ENCODE peak calls at places on chromosomes 4 and X, in ten cellular contexts. One of them, this sample, is unnamed.

GRCh38 chrX:47936224-47936939 is 67.4 kb downstream of the ZNF182 start:
- DNase-seq in fibroblast of mammary gland: no peak
- DNase-seq in adrenal gland: no peak
- DNase-seq in OCI-LY7: peak; percentile 85
- DNase-seq in endothelial cell: no peak
- DNase-seq in astrocyte of the cerebellum: no peak
- DNase-seq in GM10248: peak; percentile 12
- DNase-seq in ascending aorta: no peak
- DNase-seq in lower leg skin: no peak
- DNase-seq in A549: no peak
- DNase-seq in this sample: no peak

GRCh38 chrX:152908486-152908885 is 10.6 kb downstream of the ZNF185 start:
- DNase-seq in fibroblast of mammary gland: no peak
- DNase-seq in adrenal gland: no peak
- DNase-seq in OCI-LY7: no peak
- DNase-seq in endothelial cell: no peak
- DNase-seq in astrocyte of the cerebellum: no peak
- DNase-seq in GM10248: no peak
- DNase-seq in ascending aorta: no peak
- DNase-seq in lower leg skin: no peak
- DNase-seq in A549: no peak
- DNase-seq in this sample: no peak

GRCh38 chr4:177349191-177349590 is 39.5 kb downstream of the NEIL3 start:
- DNase-seq in fibroblast of mammary gland: no peak
- DNase-seq in adrenal gland: no peak
- DNase-seq in OCI-LY7: no peak
- DNase-seq in endothelial cell: no peak
- DNase-seq in astrocyte of the cerebellum: no peak
- DNase-seq in GM10248: no peak
- DNase-seq in ascending aorta: no peak
- DNase-seq in lower leg skin: no peak
- DNase-seq in A549: no peak
- DNase-seq in this sample: no peak

GRCh38 chr4:25792843-25793242 is 69.9 kb downstream of the SEL1L3 start:
- DNase-seq in fibroblast of mammary gland: no peak
- DNase-seq in adrenal gland: no peak
- DNase-seq in OCI-LY7: no peak
- DNase-seq in endothelial cell: no peak
- DNase-seq in astrocyte of the cerebellum: no peak
- DNase-seq in GM10248: no peak
- DNase-seq in ascending aorta: no peak
- DNase-seq in lower leg skin: no peak
- DNase-seq in A549: no peak
- DNase-seq in this sample: no peak

GRCh38 chr4:55008166-55009056 is 117.0 kb downstream of the KDR start:
- DNase-seq in fibroblast of mammary gland: peak; percentile 16
- DNase-seq in adrenal gland: peak; percentile 11
- DNase-seq in OCI-LY7: no peak
- DNase-seq in endothelial cell: no peak
- DNase-seq in astrocyte of the cerebellum: no peak
- DNase-seq in GM10248: peak; percentile 22
- DNase-seq in ascending aorta: no peak
- DNase-seq in lower leg skin: no peak
- DNase-seq in A549: peak; percentile 1
- DNase-seq in this sample: no peak

GRCh38 chr4:78002260-78002659 is 54.9 kb upstream of the FRAS1 start:
- DNase-seq in fibroblast of mammary gland: no peak
- DNase-seq in adrenal gland: no peak
- DNase-seq in OCI-LY7: no peak
- DNase-seq in endothelial cell: no peak
- DNase-seq in astrocyte of the cerebellum: peak; percentile 3
- DNase-seq in GM10248: no peak
- DNase-seq in ascending aorta: no peak
- DNase-seq in lower leg skin: no peak
- DNase-seq in A549: no peak
- DNase-seq in this sample: no peak

GRCh38 chrX:117803463-117803862 is 313.1 kb downstream of the KLHL13 start:
- DNase-seq in fibroblast of mammary gland: no peak
- DNase-seq in adrenal gland: no peak
- DNase-seq in OCI-LY7: no peak
- DNase-seq in endothelial cell: no peak
- DNase-seq in astrocyte of the cerebellum: no peak
- DNase-seq in GM10248: no peak
- DNase-seq in ascending aorta: no peak
- DNase-seq in lower leg skin: no peak
- DNase-seq in A549: no peak
- DNase-seq in this sample: no peak

GRCh38 chr4:117225441-117225840 is 140.1 kb upstream of the TRAM1L1 start:
- DNase-seq in fibroblast of mammary gland: no peak
- DNase-seq in adrenal gland: no peak
- DNase-seq in OCI-LY7: no peak
- DNase-seq in endothelial cell: no peak
- DNase-seq in astrocyte of the cerebellum: no peak
- DNase-seq in GM10248: no peak
- DNase-seq in ascending aorta: no peak
- DNase-seq in lower leg skin: no peak
- DNase-seq in A549: no peak
- DNase-seq in this sample: no peak

GRCh38 chr4:26300314-26301307 is 20.2 kb upstream of the RBPJ start:
- DNase-seq in fibroblast of mammary gland: peak; percentile 73
- DNase-seq in adrenal gland: no peak
- DNase-seq in OCI-LY7: no peak
- DNase-seq in endothelial cell: no peak
- DNase-seq in astrocyte of the cerebellum: no peak
- DNase-seq in GM10248: no peak
- DNase-seq in ascending aorta: no peak
- DNase-seq in lower leg skin: no peak
- DNase-seq in A549: no peak
- DNase-seq in this sample: no peak

GRCh38 chr4:147101678-147102077 is 156.0 kb upstream of the TTC29 start:
- DNase-seq in fibroblast of mammary gland: peak; percentile 47
- DNase-seq in adrenal gland: no peak
- DNase-seq in OCI-LY7: no peak
- DNase-seq in endothelial cell: no peak
- DNase-seq in astrocyte of the cerebellum: no peak
- DNase-seq in GM10248: no peak
- DNase-seq in ascending aorta: no peak
- DNase-seq in lower leg skin: no peak
- DNase-seq in A549: no peak
- DNase-seq in this sample: no peak

GRCh38 chr4:14862881-14863280 is 139.4 kb upstream of the CPEB2 start:
- DNase-seq in fibroblast of mammary gland: no peak
- DNase-seq in adrenal gland: no peak
- DNase-seq in OCI-LY7: no peak
- DNase-seq in endothelial cell: no peak
- DNase-seq in astrocyte of the cerebellum: no peak
- DNase-seq in GM10248: peak; percentile 23
- DNase-seq in ascending aorta: no peak
- DNase-seq in lower leg skin: no peak
- DNase-seq in A549: no peak
- DNase-seq in this sample: no peak

GRCh38 chrX:143757375-143757774 is 36.8 kb upstream of the SPANXN2 start:
- DNase-seq in fibroblast of mammary gland: no peak
- DNase-seq in adrenal gland: no peak
- DNase-seq in OCI-LY7: no peak
- DNase-seq in endothelial cell: no peak
- DNase-seq in astrocyte of the cerebellum: no peak
- DNase-seq in GM10248: no peak
- DNase-seq in ascending aorta: no peak
- DNase-seq in lower leg skin: no peak
- DNase-seq in A549: no peak
- DNase-seq in this sample: no peak

GRCh38 chrX:45240334-45240733 is 39.7 kb upstream of the DIPK2B start:
- DNase-seq in fibroblast of mammary gland: no peak
- DNase-seq in adrenal gland: no peak
- DNase-seq in OCI-LY7: no peak
- DNase-seq in endothelial cell: no peak
- DNase-seq in astrocyte of the cerebellum: no peak
- DNase-seq in GM10248: no peak
- DNase-seq in ascending aorta: no peak
- DNase-seq in lower leg skin: no peak
- DNase-seq in A549: no peak
- DNase-seq in this sample: no peak

GRCh38 chr4:156237192-156237591 is 283.5 kb upstream of the CTSO start:
- DNase-seq in fibroblast of mammary gland: no peak
- DNase-seq in adrenal gland: no peak
- DNase-seq in OCI-LY7: no peak
- DNase-seq in endothelial cell: no peak
- DNase-seq in astrocyte of the cerebellum: no peak
- DNase-seq in GM10248: no peak
- DNase-seq in ascending aorta: no peak
- DNase-seq in lower leg skin: no peak
- DNase-seq in A549: no peak
- DNase-seq in this sample: no peak

GRCh38 chr4:44738615-44739014 is 12.3 kb upstream of the GNPDA2 start:
- DNase-seq in fibroblast of mammary gland: peak; percentile 18
- DNase-seq in adrenal gland: no peak
- DNase-seq in OCI-LY7: peak; percentile 40
- DNase-seq in endothelial cell: no peak
- DNase-seq in astrocyte of the cerebellum: no peak
- DNase-seq in GM10248: peak; percentile 2
- DNase-seq in ascending aorta: no peak
- DNase-seq in lower leg skin: no peak
- DNase-seq in A549: no peak
- DNase-seq in this sample: no peak
- TF ChIP-seq CTCF in fibroblast of mammary gland: peak; percentile 47
- TF ChIP-seq CTCF in adrenal gland: no peak
- TF ChIP-seq CTCF in OCI-LY7: peak; percentile 78
- TF ChIP-seq CTCF in endothelial cell: no peak
- TF ChIP-seq CTCF in astrocyte of the cerebellum: no peak
- TF ChIP-seq CTCF in GM10248: no peak
- TF ChIP-seq CTCF in ascending aorta: peak; percentile 6
- TF ChIP-seq CTCF in lower leg skin: no peak
- TF ChIP-seq CTCF in A549: no peak
- TF ChIP-seq CTCF in this sample: peak; percentile 42

DNA sequence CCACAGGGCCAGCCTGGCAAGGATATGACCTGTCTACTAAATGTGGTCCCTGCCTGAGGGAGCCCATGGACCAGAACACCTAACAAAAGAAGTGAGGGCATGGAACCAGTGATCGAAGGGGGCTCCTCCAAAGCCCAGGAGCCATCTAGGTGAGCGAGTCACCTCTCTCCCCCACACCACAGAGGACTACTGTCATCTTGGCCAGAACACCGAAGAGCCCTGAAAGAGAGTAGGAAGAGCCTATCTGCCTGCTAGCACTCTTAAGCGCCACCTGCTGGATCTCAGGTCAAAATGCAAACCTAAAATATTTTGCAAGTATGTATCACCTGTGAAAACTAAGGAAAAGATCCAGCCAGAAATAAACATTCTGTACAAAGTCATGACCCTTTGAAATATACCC is 137.9 kb upstream of the ZXDB start:
- DNase-seq in fibroblast of mammary gland: peak; percentile 13
- DNase-seq in adrenal gland: peak; percentile 10
- DNase-seq in OCI-LY7: peak; percentile 56
- DNase-seq in endothelial cell: peak; percentile 5
- DNase-seq in astrocyte of the cerebellum: no peak
- DNase-seq in GM10248: peak; percentile 24
- DNase-seq in ascending aorta: no peak
- DNase-seq in lower leg skin: no peak
- DNase-seq in A549: no peak
- DNase-seq in this sample: no peak
- TF ChIP-seq CTCF in fibroblast of mammary gland: peak; percentile 52
- TF ChIP-seq CTCF in adrenal gland: no peak
- TF ChIP-seq CTCF in OCI-LY7: peak; percentile 79
- TF ChIP-seq CTCF in endothelial cell: no peak
- TF ChIP-seq CTCF in astrocyte of the cerebellum: no peak
- TF ChIP-seq CTCF in GM10248: peak; percentile 20
- TF ChIP-seq CTCF in ascending aorta: no peak
- TF ChIP-seq CTCF in lower leg skin: no peak
- TF ChIP-seq CTCF in A549: no peak
- TF ChIP-seq CTCF in this sample: peak; percentile 19

DNA sequence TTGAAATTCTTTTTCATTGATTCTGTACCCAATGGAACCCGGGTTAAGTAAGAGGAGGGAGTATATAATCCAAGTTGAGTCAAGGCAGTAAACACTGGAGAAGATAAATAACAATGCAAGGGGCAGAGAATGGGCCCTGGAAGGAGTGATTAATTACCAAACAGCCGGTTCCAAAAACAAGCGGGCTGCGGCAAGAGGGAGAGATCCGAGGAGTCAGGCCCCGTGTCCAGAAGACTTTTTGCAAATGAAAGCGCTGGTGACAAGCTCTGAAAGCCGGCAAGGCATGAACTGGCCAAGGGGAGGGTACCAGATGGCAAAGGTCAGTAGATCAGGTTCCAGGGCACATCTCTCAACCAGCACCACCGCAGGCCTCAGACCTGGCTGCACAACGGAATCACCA is 294.9 kb downstream of the BCOR start:
- DNase-seq in fibroblast of mammary gland: no peak
- DNase-seq in adrenal gland: no peak
- DNase-seq in OCI-LY7: no peak
- DNase-seq in endothelial cell: no peak
- DNase-seq in astrocyte of the cerebellum: no peak
- DNase-seq in GM10248: no peak
- DNase-seq in ascending aorta: no peak
- DNase-seq in lower leg skin: no peak
- DNase-seq in A549: no peak
- DNase-seq in this sample: no peak
- TF ChIP-seq CTCF in fibroblast of mammary gland: no peak
- TF ChIP-seq CTCF in adrenal gland: no peak
- TF ChIP-seq CTCF in OCI-LY7: no peak
- TF ChIP-seq CTCF in endothelial cell: no peak
- TF ChIP-seq CTCF in astrocyte of the cerebellum: no peak
- TF ChIP-seq CTCF in GM10248: no peak
- TF ChIP-seq CTCF in ascending aorta: no peak
- TF ChIP-seq CTCF in lower leg skin: no peak
- TF ChIP-seq CTCF in A549: no peak
- TF ChIP-seq CTCF in this sample: no peak

GRCh38 chr4:173261052-173261451 is 73.1 kb downstream of the HMGB2 start:
- DNase-seq in fibroblast of mammary gland: no peak
- DNase-seq in adrenal gland: no peak
- DNase-seq in OCI-LY7: no peak
- DNase-seq in endothelial cell: no peak
- DNase-seq in astrocyte of the cerebellum: no peak
- DNase-seq in GM10248: no peak
- DNase-seq in ascending aorta: no peak
- DNase-seq in lower leg skin: no peak
- DNase-seq in A549: no peak
- DNase-seq in this sample: no peak

GRCh38 chr4:173256825-173257224 is 77.3 kb downstream of the HMGB2 start:
- DNase-seq in fibroblast of mammary gland: no peak
- DNase-seq in adrenal gland: no peak
- DNase-seq in OCI-LY7: no peak
- DNase-seq in endothelial cell: no peak
- DNase-seq in astrocyte of the cerebellum: no peak
- DNase-seq in GM10248: no peak
- DNase-seq in ascending aorta: no peak
- DNase-seq in lower leg skin: no peak
- DNase-seq in A549: no peak
- DNase-seq in this sample: no peak

GRCh38 chr4:173259310-173259709 is 74.8 kb downstream of the HMGB2 start:
- DNase-seq in fibroblast of mammary gland: no peak
- DNase-seq in adrenal gland: no peak
- DNase-seq in OCI-LY7: no peak
- DNase-seq in endothelial cell: no peak
- DNase-seq in astrocyte of the cerebellum: no peak
- DNase-seq in GM10248: no peak
- DNase-seq in ascending aorta: no peak
- DNase-seq in lower leg skin: no peak
- DNase-seq in A549: no peak
- DNase-seq in this sample: no peak

GRCh38 chr4:173258866-173259265 is 75.3 kb downstream of the HMGB2 start:
- DNase-seq in fibroblast of mammary gland: no peak
- DNase-seq in adrenal gland: no peak
- DNase-seq in OCI-LY7: peak; percentile 28
- DNase-seq in endothelial cell: no peak
- DNase-seq in astrocyte of the cerebellum: no peak
- DNase-seq in GM10248: no peak
- DNase-seq in ascending aorta: no peak
- DNase-seq in lower leg skin: no peak
- DNase-seq in A549: no peak
- DNase-seq in this sample: no peak

GRCh38 chr4:173257732-173258717 is 76.1 kb downstream of the HMGB2 start:
- DNase-seq in fibroblast of mammary gland: peak; percentile 71
- DNase-seq in adrenal gland: peak; percentile 64
- DNase-seq in OCI-LY7: peak; percentile 76
- DNase-seq in endothelial cell: peak; percentile 64
- DNase-seq in astrocyte of the cerebellum: peak; percentile 63
- DNase-seq in GM10248: peak; percentile 44
- DNase-seq in ascending aorta: peak; percentile 69
- DNase-seq in lower leg skin: peak; percentile 31
- DNase-seq in A549: peak; percentile 5
- DNase-seq in this sample: peak; percentile 46
- TF ChIP-seq CTCF in fibroblast of mammary gland: peak; percentile 90
- TF ChIP-seq CTCF in adrenal gland: peak; percentile 87
- TF ChIP-seq CTCF in OCI-LY7: peak; percentile 95
- TF ChIP-seq CTCF in endothelial cell: peak; percentile 25
- TF ChIP-seq CTCF in astrocyte of the cerebellum: peak; percentile 90
- TF ChIP-seq CTCF in GM10248: peak; percentile 83
- TF ChIP-seq CTCF in ascending aorta: peak; percentile 58
- TF ChIP-seq CTCF in lower leg skin: no peak
- TF ChIP-seq CTCF in A549: peak; percentile 79
- TF ChIP-seq CTCF in this sample: peak; percentile 90

This sample was measured in HFF-Myc.